ENCODE peak calls at places on chromosomes 5 and 9, in eight cellular contexts. N is Peyer's patch, V is fibroblast of lung, W is endothelial cell, P is cardiac muscle cell, X is PC-9, Y is cardiac fibroblast, C is AG09319. B is an unnamed sample.

GRCh38 chr5:99543841-99544240 is 615.0 kb upstream of the CHD1 start:
- DNase-seq in N (no peak), V (peak), W (no peak), P (peak), X (no peak), Y (peak), C (no peak), B (no peak)

GRCh38 chr5:80238778-80239679 is 16.8 kb downstream of the SERINC5 start:
- DNase-seq in N (peak), V (peak), W (no peak), P (peak), X (no peak), Y (peak), C (no peak), B (no peak)

GRCh38 chr5:75662080-75662479 is 50.8 kb downstream of the ANKDD1B start:
- DNase-seq in N (no peak), V (no peak), W (no peak), P (no peak), X (no peak), Y (no peak), C (no peak), B (no peak)

GRCh38 chr5:78499485-78499884 is 139.1 kb downstream of the SCAMP1 start:
- DNase-seq in N (no peak), V (no peak), W (no peak), P (no peak), X (no peak), Y (no peak), C (no peak), B (no peak)

GRCh38 chr5:170650850-170651249 is 132.7 kb upstream of the GABRP start:
- DNase-seq in N (no peak), V (no peak), W (no peak), P (no peak), X (no peak), Y (no peak), C (no peak), B (no peak)

GRCh38 chr9:113368348-113368747 is 8.4 kb downstream of the HDHD3 start:
- DNase-seq in N (no peak), V (no peak), W (no peak), P (no peak), X (no peak), Y (no peak), C (no peak), B (no peak)

GRCh38 chr9:34328500-34328982 is 527 bp downstream of the KIF24 start:
- DNase-seq in N (no peak), V (peak), W (no peak), P (peak), X (no peak), Y (peak), C (no peak), B (no peak)

GRCh38 chr5:40277161-40277906 is 402.4 kb upstream of the PTGER4 start:
- DNase-seq in N (no peak), V (no peak), W (no peak), P (no peak), X (no peak), Y (no peak), C (no peak), B (no peak)

GRCh38 chr5:145294321-145294720 is 540.8 kb downstream of the PRELID2 start:
- DNase-seq in N (no peak), V (peak), W (no peak), P (peak), X (no peak), Y (no peak), C (no peak), B (no peak)

GRCh38 chr9:16039103-16039987 is 486.5 kb downstream of the CCDC171 start:
- DNase-seq in N (no peak), V (peak), W (peak), P (peak), X (no peak), Y (peak), C (no peak), B (no peak)

GRCh38 chr5:179612577-179613459 is 10.7 kb downstream of the HNRNPH1 start:
- DNase-seq in N (no peak), V (no peak), W (no peak), P (no peak), X (no peak), Y (peak), C (no peak), B (no peak)

GRCh38 chr5:59596586-59597348 is 296.8 kb downstream of the PDE4D start:
- DNase-seq in N (no peak), V (peak), W (no peak), P (peak), X (no peak), Y (peak), C (no peak), B (no peak)

GRCh38 chr9:114099523-114100270 is 605 bp upstream of the KIF12 start:
- DNase-seq in N (no peak), V (no peak), W (no peak), P (no peak), X (no peak), Y (no peak), C (no peak), B (peak)

GRCh38 chr5:1950708-1951103 is 68.0 kb upstream of the IRX4 start:
- DNase-seq in N (no peak), V (no peak), W (no peak), P (no peak), X (no peak), Y (no peak), C (no peak), B (no peak)

GRCh38 chr9:21286099-21286498 is 19.0 kb downstream of the IFNA5 start:
- DNase-seq in N (no peak), V (no peak), W (no peak), P (no peak), X (no peak), Y (no peak), C (no peak), B (no peak)

GRCh38 chr9:107215381-107215780 is 67.7 kb upstream of the RAD23B start:
- DNase-seq in N (no peak), V (no peak), W (no peak), P (peak), X (no peak), Y (peak), C (no peak), B (no peak)

GRCh38 chr5:178116406-178116885 is 3.1 kb downstream of the N4BP3 start:
- DNase-seq in N (peak), V (no peak), W (no peak), P (no peak), X (no peak), Y (no peak), C (no peak), B (no peak)

GRCh38 chr5:14501353-14502162 is 80.0 kb upstream of the OTULINL start:
- DNase-seq in N (no peak), V (no peak), W (no peak), P (no peak), X (no peak), Y (no peak), C (no peak), B (no peak)

GRCh38 chr9:35193762-35194161 is 32.0 kb downstream of the UNC13B start:
- DNase-seq in N (no peak), V (peak), W (no peak), P (no peak), X (no peak), Y (peak), C (no peak), B (no peak)

GRCh38 chr9:114424126-114424525 is 36.3 kb upstream of the AKNA start:
- DNase-seq in N (no peak), V (no peak), W (no peak), P (no peak), X (no peak), Y (no peak), C (no peak), B (no peak)

GRCh38 chr5:6634788-6635430 is 1.7 kb downstream of the SRD5A1 start:
- DNase-seq in N (no peak), V (peak), W (no peak), P (no peak), X (no peak), Y (no peak), C (no peak), B (no peak)

GRCh38 chr5:173281910-173282309 is 46.3 kb downstream of the STC2 start:
- DNase-seq in N (no peak), V (peak), W (peak), P (peak), X (no peak), Y (peak), C (no peak), B (no peak)

GRCh38 chr5:83354958-83355357 is 116.6 kb upstream of the VCAN start:
- DNase-seq in N (no peak), V (no peak), W (no peak), P (no peak), X (no peak), Y (no peak), C (no peak), B (no peak)

GRCh38 chr5:137741-138140 is 45.8 kb downstream of the PLEKHG4B start:
- DNase-seq in N (no peak), V (no peak), W (no peak), P (no peak), X (no peak), Y (no peak), C (no peak), B (no peak)

GRCh38 chr5:140443-140829 is 48.5 kb downstream of the PLEKHG4B start:
- DNase-seq in N (no peak), V (no peak), W (no peak), P (no peak), X (no peak), Y (no peak), C (no peak), B (no peak)

GRCh38 chr5:138936-139335 is 47.0 kb downstream of the PLEKHG4B start:
- DNase-seq in N (no peak), V (no peak), W (no peak), P (no peak), X (no peak), Y (no peak), C (no peak), B (no peak)

GRCh38 chr5:139579-140442 is 47.8 kb downstream of the PLEKHG4B start:
- DNase-seq in N (no peak), V (no peak), W (no peak), P (no peak), X (no peak), Y (no peak), C (no peak), B (no peak)

DNA sequence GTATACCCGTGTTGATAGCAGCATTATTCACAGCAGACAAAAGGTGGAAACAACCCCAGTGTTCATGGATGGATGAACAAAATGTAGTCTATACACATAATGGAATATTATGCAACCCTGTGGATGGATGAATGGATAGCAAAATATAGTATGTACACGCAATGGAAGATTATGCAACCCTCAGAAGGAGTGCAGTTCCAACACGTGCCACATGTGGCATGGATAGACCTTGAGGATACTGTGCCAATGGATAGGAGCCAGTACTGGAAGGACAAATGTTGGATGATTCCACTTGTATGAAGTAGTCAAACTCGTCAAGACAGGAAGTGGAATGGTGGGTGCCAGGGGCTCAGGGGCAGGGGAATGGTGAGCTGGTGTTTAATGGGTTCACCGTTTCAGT is 44.9 kb downstream of the PLEKHG4B start:
- DNase-seq in N (no peak), V (no peak), W (no peak), P (no peak), X (no peak), Y (no peak), C (no peak), B (no peak)
- TF ChIP-seq CTCF in N (no peak), V (no peak), W (no peak), P (no peak), X (peak), Y (no peak), C (no peak), B (no peak)

GRCh38 chr9:84393266-84393905 is 52.8 kb upstream of the SLC28A3 start:
- DNase-seq in N (no peak), V (no peak), W (no peak), P (no peak), X (no peak), Y (no peak), C (no peak), B (no peak)
- TF ChIP-seq CTCF in N (no peak), V (no peak), W (no peak), P (no peak), X (no peak), Y (no peak), C (no peak), B (no peak)

GRCh38 chr9:29830815-29831214 is 2257.5 kb upstream of the C9orf72 start:
- DNase-seq in N (no peak), V (no peak), W (peak), P (peak), X (no peak), Y (peak), C (no peak), B (no peak)
- TF ChIP-seq CTCF in N (peak), V (no peak), W (peak), P (no peak), X (peak), Y (peak), C (no peak), B (no peak)

DNA sequence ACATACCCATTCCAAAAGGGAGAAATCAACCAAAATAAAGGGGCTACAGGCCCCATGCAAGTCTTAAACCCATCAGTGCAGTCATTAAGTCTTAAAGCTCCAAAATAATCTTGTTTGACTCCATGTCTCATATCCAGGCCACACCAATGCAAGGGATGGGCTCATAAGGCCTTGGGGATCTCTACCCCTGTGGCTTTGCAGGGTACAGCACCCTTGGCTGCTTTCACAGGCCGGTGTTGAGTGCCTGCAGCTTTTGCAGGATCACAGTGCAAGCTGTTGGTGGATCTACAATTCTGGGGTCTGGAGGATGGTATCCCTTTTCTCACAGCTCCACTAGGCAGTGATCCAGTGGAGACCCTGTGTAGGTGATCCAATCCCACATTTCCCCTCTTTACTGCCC is 5.0 kb upstream of the SPINK14 start:
- DNase-seq in N (no peak), V (no peak), W (no peak), P (no peak), X (no peak), Y (no peak), C (no peak), B (no peak)
- TF ChIP-seq CTCF in N (no peak), V (no peak), W (no peak), P (no peak), X (no peak), Y (no peak), C (no peak), B (no peak)

DNA sequence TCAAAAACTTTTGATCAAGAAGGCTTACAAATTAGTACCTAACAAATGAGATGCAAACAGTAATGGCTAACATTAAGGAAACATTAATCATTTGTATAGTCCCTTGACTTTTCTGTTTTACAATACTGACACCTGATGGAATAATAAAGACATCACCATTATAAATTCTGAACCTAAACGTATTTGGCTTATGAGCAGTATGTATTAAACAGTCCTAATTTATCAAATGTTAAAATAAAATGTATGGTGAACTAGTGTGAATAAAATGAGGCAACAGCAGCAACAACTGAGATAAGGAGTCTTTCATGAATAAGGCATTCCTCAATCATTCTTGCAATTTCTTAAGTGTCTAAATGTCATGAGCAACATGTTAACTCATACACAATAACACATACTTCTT is 6.0 kb downstream of the PUM3 start:
- DNase-seq in N (no peak), V (peak), W (no peak), P (peak), X (no peak), Y (peak), C (no peak), B (no peak)
- TF ChIP-seq CTCF in N (peak), V (no peak), W (no peak), P (peak), X (peak), Y (peak), C (peak), B (peak)

DNA sequence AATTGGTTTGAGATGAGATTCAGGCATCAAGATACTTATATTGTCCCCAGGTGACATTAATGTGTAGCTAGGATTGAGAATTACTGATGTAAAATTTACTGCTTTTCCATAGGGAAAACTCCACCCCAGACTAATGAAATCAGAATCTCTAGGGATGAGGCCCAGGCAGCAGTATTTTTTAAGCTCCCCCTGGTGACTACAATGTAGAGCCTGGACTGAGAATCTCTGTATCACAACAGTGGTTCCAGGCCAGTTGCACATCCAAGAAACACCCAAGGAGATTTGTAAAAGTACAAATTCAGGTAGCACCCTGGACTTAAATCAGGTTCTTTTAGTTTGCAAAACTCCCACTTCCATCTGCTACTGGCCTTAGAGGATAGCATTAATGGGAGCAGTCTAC is 185.7 kb downstream of the MARCHF11 start:
- DNase-seq in N (no peak), V (peak), W (no peak), P (peak), X (no peak), Y (peak), C (no peak), B (no peak)
- TF ChIP-seq CTCF in N (no peak), V (peak), W (no peak), P (peak), X (no peak), Y (peak), C (peak), B (no peak)

GRCh38 chr9:134168731-134169130 is 4.4 kb upstream of the RNU6ATAC start:
- DNase-seq in N (no peak), V (no peak), W (no peak), P (no peak), X (no peak), Y (no peak), C (no peak), B (no peak)
- TF ChIP-seq CTCF in N (peak), V (no peak), W (peak), P (no peak), X (no peak), Y (no peak), C (no peak), B (no peak)

GRCh38 chr9:23145467-23145866 is 680.6 kb downstream of the ELAVL2 start:
- DNase-seq in N (no peak), V (no peak), W (no peak), P (no peak), X (no peak), Y (no peak), C (no peak), B (no peak)
- TF ChIP-seq CTCF in N (no peak), V (no peak), W (no peak), P (no peak), X (no peak), Y (no peak), C (no peak), B (no peak)

GRCh38 chr5:63958654-63959053 is 3.6 kb downstream of the HTR1A start:
- DNase-seq in N (no peak), V (no peak), W (no peak), P (no peak), X (no peak), Y (no peak), C (no peak), B (no peak)
- TF ChIP-seq CTCF in N (no peak), V (no peak), W (no peak), P (no peak), X (no peak), Y (no peak), C (no peak), B (no peak)

DNA sequence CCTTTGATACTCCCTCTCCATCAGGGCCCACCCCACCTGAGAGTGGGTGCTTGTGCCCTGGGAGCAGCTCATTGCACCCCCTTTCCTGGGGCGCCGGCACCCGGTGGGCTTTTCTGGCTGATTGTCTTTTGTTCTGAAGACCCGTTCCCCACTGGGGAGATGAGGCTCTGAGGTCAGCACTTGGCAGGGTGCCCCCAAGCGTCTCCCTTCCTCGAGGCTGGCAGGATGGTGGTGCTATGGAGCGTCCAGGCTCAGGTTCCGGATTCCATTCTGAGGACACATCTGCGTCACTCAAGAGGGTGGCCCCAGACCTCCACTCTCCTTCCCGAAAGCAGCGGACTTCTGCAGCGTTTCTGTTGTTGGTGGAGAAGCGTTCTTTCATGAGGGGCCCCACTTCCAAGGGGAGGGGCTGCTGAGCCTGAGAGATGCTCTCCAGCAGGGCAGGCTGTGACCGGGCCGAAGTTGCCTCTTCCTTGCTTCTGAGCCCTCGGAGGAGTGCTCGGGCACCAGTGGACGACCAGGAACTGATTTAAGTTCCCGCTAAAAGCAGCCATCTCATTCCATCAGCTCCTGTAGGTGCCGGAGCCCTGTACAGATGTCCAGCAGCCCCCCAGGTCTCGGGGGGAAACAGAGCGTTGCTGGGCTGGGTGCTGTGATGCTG is 42.2 kb downstream of the COL5A1 start:
- DNase-seq in N (no peak), V (no peak), W (no peak), P (no peak), X (no peak), Y (no peak), C (no peak), B (peak)
- TF ChIP-seq CTCF in N (no peak), V (no peak), W (no peak), P (no peak), X (no peak), Y (no peak), C (no peak), B (no peak)

B was measured in CD14-positive monocyte.